ENCODE peak calls at places on chromosomes 12 and 14, in six cellular contexts. One of them, this sample, is unnamed.

GRCh38 chr12:103529306-103529705 is 33.5 kb upstream of the C12orf42 start:
- DNase-seq in foreskin fibroblast: no peak
- DNase-seq in ovary: no peak
- DNase-seq in thoracic aorta: no peak
- DNase-seq in mucosa of descending colon: no peak
- DNase-seq in tibial artery: no peak
- DNase-seq in this sample: no peak

GRCh38 chr12:64701283-64701682 is 57.9 kb downstream of the GNS start:
- DNase-seq in tibial artery: no peak
- DNase-seq in foreskin fibroblast: no peak
- DNase-seq in ovary: no peak
- DNase-seq in thoracic aorta: no peak
- DNase-seq in mucosa of descending colon: no peak
- DNase-seq in this sample: no peak

GRCh38 chr12:119556830-119557229 is 36.7 kb upstream of the TMEM233 start:
- DNase-seq in mucosa of descending colon: no peak
- DNase-seq in tibial artery: no peak
- DNase-seq in ovary: no peak
- DNase-seq in foreskin fibroblast: no peak
- DNase-seq in thoracic aorta: no peak
- DNase-seq in this sample: no peak

GRCh38 chr14:77316872-77317271 is 3.8 kb downstream of the POMT2 start:
- DNase-seq in thoracic aorta: no peak
- DNase-seq in tibial artery: no peak
- DNase-seq in mucosa of descending colon: no peak
- DNase-seq in foreskin fibroblast: no peak
- DNase-seq in ovary: no peak
- DNase-seq in this sample: no peak

GRCh38 chr12:38664661-38665269 is 240.6 kb downstream of the CPNE8 start:
- DNase-seq in ovary: no peak
- DNase-seq in thoracic aorta: no peak
- DNase-seq in tibial artery: no peak
- DNase-seq in mucosa of descending colon: peak
- DNase-seq in foreskin fibroblast: no peak
- DNase-seq in this sample: no peak

GRCh38 chr14:102362084-102362483 is 606 bp downstream of the CINP start:
- DNase-seq in ovary: no peak
- DNase-seq in tibial artery: no peak
- DNase-seq in mucosa of descending colon: no peak
- DNase-seq in thoracic aorta: no peak
- DNase-seq in foreskin fibroblast: peak
- DNase-seq in this sample: no peak

GRCh38 chr14:60931206-60931605 is 49.7 kb downstream of the TRMT5 start:
- DNase-seq in foreskin fibroblast: no peak
- DNase-seq in ovary: no peak
- DNase-seq in tibial artery: no peak
- DNase-seq in mucosa of descending colon: no peak
- DNase-seq in thoracic aorta: no peak
- DNase-seq in this sample: no peak

GRCh38 chr12:49545815-49546214 is 7.0 kb downstream of the KCNH3 start:
- DNase-seq in ovary: no peak
- DNase-seq in tibial artery: no peak
- DNase-seq in foreskin fibroblast: no peak
- DNase-seq in mucosa of descending colon: no peak
- DNase-seq in thoracic aorta: no peak
- DNase-seq in this sample: no peak

GRCh38 chr14:101738921-101739320 is 22.6 kb upstream of the PPP2R5C start:
- DNase-seq in thoracic aorta: no peak
- DNase-seq in foreskin fibroblast: no peak
- DNase-seq in ovary: no peak
- DNase-seq in mucosa of descending colon: no peak
- DNase-seq in tibial artery: no peak
- DNase-seq in this sample: no peak

GRCh38 chr14:26424537-26424936 is 173.3 kb downstream of the NOVA1 start:
- DNase-seq in tibial artery: no peak
- DNase-seq in thoracic aorta: no peak
- DNase-seq in ovary: no peak
- DNase-seq in mucosa of descending colon: no peak
- DNase-seq in foreskin fibroblast: no peak
- DNase-seq in this sample: no peak

GRCh38 chr14:106455026-106455425 is 928.6 kb downstream of the TMEM121 start:
- DNase-seq in foreskin fibroblast: no peak
- DNase-seq in ovary: no peak
- DNase-seq in tibial artery: no peak
- DNase-seq in mucosa of descending colon: no peak
- DNase-seq in thoracic aorta: no peak
- DNase-seq in this sample: no peak

GRCh38 chr14:59905193-59905592 is 14.8 kb upstream of the LRRC9 start:
- DNase-seq in ovary: no peak
- DNase-seq in mucosa of descending colon: no peak
- DNase-seq in foreskin fibroblast: no peak
- DNase-seq in thoracic aorta: no peak
- DNase-seq in tibial artery: no peak
- DNase-seq in this sample: no peak

GRCh38 chr12:19183121-19183838 is 53.7 kb downstream of the PLEKHA5 start:
- DNase-seq in mucosa of descending colon: no peak
- DNase-seq in ovary: no peak
- DNase-seq in foreskin fibroblast: no peak
- DNase-seq in thoracic aorta: no peak
- DNase-seq in tibial artery: no peak
- DNase-seq in this sample: no peak

GRCh38 chr14:91367173-91368171 is 50.1 kb downstream of the CCDC88C start:
- DNase-seq in thoracic aorta: no peak
- DNase-seq in foreskin fibroblast: no peak
- DNase-seq in mucosa of descending colon: peak
- DNase-seq in ovary: no peak
- DNase-seq in tibial artery: no peak
- DNase-seq in this sample: peak

GRCh38 chr12:103769240-103769945 is 71.6 kb downstream of the NT5DC3 start:
- DNase-seq in mucosa of descending colon: no peak
- DNase-seq in foreskin fibroblast: no peak
- DNase-seq in tibial artery: no peak
- DNase-seq in ovary: no peak
- DNase-seq in thoracic aorta: no peak
- DNase-seq in this sample: no peak

GRCh38 chr14:101939771-101940170 is 24.6 kb upstream of the DYNC1H1 start:
- DNase-seq in tibial artery: no peak
- DNase-seq in foreskin fibroblast: no peak
- DNase-seq in mucosa of descending colon: no peak
- DNase-seq in thoracic aorta: no peak
- DNase-seq in ovary: no peak
- DNase-seq in this sample: no peak

GRCh38 chr12:129773170-129773493 is 130.7 kb downstream of the TMEM132D start:
- DNase-seq in thoracic aorta: no peak
- DNase-seq in mucosa of descending colon: no peak
- DNase-seq in foreskin fibroblast: no peak
- DNase-seq in ovary: no peak
- DNase-seq in tibial artery: no peak
- DNase-seq in this sample: no peak

GRCh38 chr12:34606749-34607519 is 584.6 kb downstream of the ALG10 start:
- DNase-seq in tibial artery: no peak
- DNase-seq in mucosa of descending colon: no peak
- DNase-seq in foreskin fibroblast: no peak
- DNase-seq in thoracic aorta: no peak
- DNase-seq in ovary: no peak
- DNase-seq in this sample: no peak

GRCh38 chr12:24979286-24979685 is 30.4 kb upstream of the BCAT1 start:
- DNase-seq in tibial artery: no peak
- DNase-seq in mucosa of descending colon: no peak
- DNase-seq in foreskin fibroblast: no peak
- DNase-seq in ovary: no peak
- DNase-seq in thoracic aorta: no peak
- DNase-seq in this sample: no peak

GRCh38 chr14:58796636-58797429 is 159.1 kb downstream of the DACT1 start:
- DNase-seq in tibial artery: no peak
- DNase-seq in mucosa of descending colon: peak
- DNase-seq in thoracic aorta: no peak
- DNase-seq in ovary: no peak
- DNase-seq in foreskin fibroblast: no peak
- DNase-seq in this sample: peak

GRCh38 chr12:113154351-113154973 is 4.9 kb downstream of the CFAP73 start:
- DNase-seq in tibial artery: no peak
- DNase-seq in thoracic aorta: no peak
- DNase-seq in ovary: no peak
- DNase-seq in foreskin fibroblast: peak
- DNase-seq in mucosa of descending colon: no peak
- DNase-seq in this sample: no peak

GRCh38 chr14:23115492-23115850 is 3.6 kb downstream of the CEBPE start:
- DNase-seq in thoracic aorta: no peak
- DNase-seq in foreskin fibroblast: no peak
- DNase-seq in tibial artery: no peak
- DNase-seq in ovary: no peak
- DNase-seq in mucosa of descending colon: no peak
- DNase-seq in this sample: no peak

GRCh38 chr12:74794522-74794921 is 256.9 kb downstream of the ATXN7L3B start:
- DNase-seq in ovary: no peak
- DNase-seq in mucosa of descending colon: no peak
- DNase-seq in thoracic aorta: no peak
- DNase-seq in tibial artery: no peak
- DNase-seq in foreskin fibroblast: no peak
- DNase-seq in this sample: no peak

GRCh38 chr12:65668981-65669695 is 155.1 kb upstream of the HMGA2 start:
- DNase-seq in tibial artery: no peak
- DNase-seq in thoracic aorta: no peak
- DNase-seq in mucosa of descending colon: no peak
- DNase-seq in ovary: no peak
- DNase-seq in foreskin fibroblast: no peak
- DNase-seq in this sample: no peak

GRCh38 chr12:95943231-95943842 is at the start of gene AMDHD1:
- DNase-seq in mucosa of descending colon: peak
- DNase-seq in ovary: peak
- DNase-seq in foreskin fibroblast: peak
- DNase-seq in thoracic aorta: no peak
- DNase-seq in tibial artery: peak
- DNase-seq in this sample: peak
- TF ChIP-seq CTCF in mucosa of descending colon: no peak
- TF ChIP-seq CTCF in ovary: no peak
- TF ChIP-seq CTCF in foreskin fibroblast: peak
- TF ChIP-seq CTCF in thoracic aorta: peak
- TF ChIP-seq CTCF in tibial artery: peak
- TF ChIP-seq CTCF in this sample: peak

GRCh38 chr14:51862839-51863235 is 2.4 kb downstream of the GNG2 start:
- DNase-seq in thoracic aorta: no peak
- DNase-seq in mucosa of descending colon: no peak
- DNase-seq in tibial artery: no peak
- DNase-seq in ovary: no peak
- DNase-seq in foreskin fibroblast: no peak
- DNase-seq in this sample: no peak
- H3K4me3 ChIP-seq in thoracic aorta: peak
- H3K4me3 ChIP-seq in mucosa of descending colon: no peak
- H3K4me3 ChIP-seq in tibial artery: no peak
- H3K4me3 ChIP-seq in ovary: no peak
- H3K4me3 ChIP-seq in foreskin fibroblast: peak
- H3K4me3 ChIP-seq in this sample: peak

GRCh38 chr12:87953257-87953860 is 75.8 kb downstream of the C12orf50 start:
- DNase-seq in foreskin fibroblast: peak
- DNase-seq in tibial artery: no peak
- DNase-seq in ovary: no peak
- DNase-seq in mucosa of descending colon: no peak
- DNase-seq in thoracic aorta: no peak
- DNase-seq in this sample: no peak
- TF ChIP-seq CTCF in foreskin fibroblast: peak
- TF ChIP-seq CTCF in tibial artery: peak
- TF ChIP-seq CTCF in ovary: no peak
- TF ChIP-seq CTCF in mucosa of descending colon: no peak
- TF ChIP-seq CTCF in thoracic aorta: peak
- TF ChIP-seq CTCF in this sample: peak

GRCh38 chr14:89408907-89409675 is 7.9 kb downstream of the FOXN3 start:
- DNase-seq in mucosa of descending colon: no peak
- DNase-seq in foreskin fibroblast: no peak
- DNase-seq in ovary: no peak
- DNase-seq in thoracic aorta: no peak
- DNase-seq in tibial artery: no peak
- DNase-seq in this sample: no peak
- H3K4me3 ChIP-seq in mucosa of descending colon: no peak
- H3K4me3 ChIP-seq in foreskin fibroblast: no peak
- H3K4me3 ChIP-seq in ovary: no peak
- H3K4me3 ChIP-seq in thoracic aorta: peak
- H3K4me3 ChIP-seq in tibial artery: no peak
- H3K4me3 ChIP-seq in this sample: no peak

GRCh38 chr12:53754196-53754595 is 2.4 kb upstream of the CISTR start:
- DNase-seq in thoracic aorta: no peak
- DNase-seq in tibial artery: no peak
- DNase-seq in mucosa of descending colon: no peak
- DNase-seq in foreskin fibroblast: no peak
- DNase-seq in ovary: no peak
- DNase-seq in this sample: no peak

GRCh38 chr12:53754633-53755261 is 3.0 kb upstream of the CISTR start:
- DNase-seq in ovary: peak
- DNase-seq in mucosa of descending colon: no peak
- DNase-seq in foreskin fibroblast: peak
- DNase-seq in tibial artery: no peak
- DNase-seq in thoracic aorta: no peak
- DNase-seq in this sample: no peak

GRCh38 chr12:53756300-53757094 is 4.7 kb upstream of the CISTR start:
- DNase-seq in tibial artery: no peak
- DNase-seq in mucosa of descending colon: no peak
- DNase-seq in foreskin fibroblast: no peak
- DNase-seq in thoracic aorta: no peak
- DNase-seq in ovary: no peak
- DNase-seq in this sample: no peak

GRCh38 chr12:53757095-53757770 is 5.5 kb upstream of the CISTR start:
- DNase-seq in thoracic aorta: peak
- DNase-seq in ovary: peak
- DNase-seq in mucosa of descending colon: peak
- DNase-seq in tibial artery: peak
- DNase-seq in foreskin fibroblast: peak
- DNase-seq in this sample: peak

GRCh38 chr12:53755451-53756290 is 3.9 kb upstream of the CISTR start:
- DNase-seq in ovary: no peak
- DNase-seq in foreskin fibroblast: no peak
- DNase-seq in tibial artery: no peak
- DNase-seq in thoracic aorta: no peak
- DNase-seq in mucosa of descending colon: no peak
- DNase-seq in this sample: no peak
- TF ChIP-seq CTCF in ovary: no peak
- TF ChIP-seq CTCF in foreskin fibroblast: no peak
- TF ChIP-seq CTCF in tibial artery: no peak
- TF ChIP-seq CTCF in thoracic aorta: no peak
- TF ChIP-seq CTCF in mucosa of descending colon: no peak
- TF ChIP-seq CTCF in this sample: peak

DNA sequence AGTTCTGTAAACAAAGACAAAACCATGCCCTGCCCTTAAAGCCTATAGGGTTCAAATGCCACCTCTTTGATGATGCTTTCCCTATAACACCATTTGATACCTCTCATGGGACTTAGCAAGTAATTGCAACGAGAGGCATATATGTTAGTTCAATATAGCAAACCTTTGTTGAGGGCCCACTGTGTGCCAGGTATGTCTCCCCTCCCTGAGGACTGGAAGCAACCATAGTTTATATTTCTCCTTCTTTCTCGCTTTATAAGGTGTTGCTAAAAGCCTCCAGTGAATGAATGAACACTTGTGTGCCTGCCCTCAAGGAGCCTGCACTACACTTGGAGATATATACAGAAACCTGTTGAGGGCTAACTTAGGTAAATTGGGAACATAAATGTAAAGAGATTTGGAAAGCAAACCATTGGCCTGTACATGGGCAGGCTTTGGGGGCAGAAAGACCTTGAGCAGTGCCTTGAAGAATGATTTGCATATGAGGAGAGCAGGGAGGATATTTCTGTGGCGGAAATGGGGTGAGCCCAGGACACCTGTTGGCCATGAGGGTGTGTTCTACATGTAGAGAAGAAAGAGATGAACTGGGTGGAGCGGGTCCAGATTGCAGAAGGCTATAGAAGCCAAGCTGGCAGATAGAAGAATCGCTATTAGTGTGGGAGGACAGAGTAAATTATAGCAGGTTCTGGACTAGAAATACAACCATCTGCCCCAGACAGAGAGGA is 1.8 kb upstream of the CKAP4 start:
- DNase-seq in tibial artery: no peak
- DNase-seq in mucosa of descending colon: peak
- DNase-seq in foreskin fibroblast: no peak
- DNase-seq in thoracic aorta: no peak
- DNase-seq in ovary: no peak
- DNase-seq in this sample: peak
- H3K4me3 ChIP-seq in tibial artery: no peak
- H3K4me3 ChIP-seq in mucosa of descending colon: no peak
- H3K4me3 ChIP-seq in foreskin fibroblast: peak
- H3K4me3 ChIP-seq in thoracic aorta: no peak
- H3K4me3 ChIP-seq in ovary: no peak
- H3K4me3 ChIP-seq in this sample: peak